ENCODE peak calls at places on chromosomes 1 and 21, in six cellular contexts. One of them, this sample, is unnamed.

GRCh38 chr1:199612976-199613774 is 414.3 kb upstream of the NR5A2 start:
- DNase-seq in H54: peak
- DNase-seq in spleen: no peak
- DNase-seq in endothelial cell of umbilical vein: no peak
- DNase-seq in stomach: no peak
- DNase-seq in adrenal gland: no peak
- DNase-seq in this sample: no peak

GRCh38 chr1:214808845-214809460 is 206.0 kb downstream of the CENPF start:
- DNase-seq in spleen: no peak
- DNase-seq in endothelial cell of umbilical vein: peak
- DNase-seq in stomach: no peak
- DNase-seq in adrenal gland: no peak
- DNase-seq in H54: no peak
- DNase-seq in this sample: peak

GRCh38 chr1:1440941-1441888 is 5.7 kb downstream of the VWA1 start:
- DNase-seq in H54: no peak
- DNase-seq in stomach: peak
- DNase-seq in spleen: peak
- DNase-seq in adrenal gland: no peak
- DNase-seq in endothelial cell of umbilical vein: peak
- DNase-seq in this sample: peak

GRCh38 chr1:219433471-219434131 is 179.3 kb downstream of the ZC3H11B start:
- DNase-seq in spleen: no peak
- DNase-seq in H54: no peak
- DNase-seq in adrenal gland: no peak
- DNase-seq in stomach: no peak
- DNase-seq in endothelial cell of umbilical vein: no peak
- DNase-seq in this sample: no peak

GRCh38 chr1:89673251-89673650 is 40.3 kb downstream of the LRRC8C start:
- DNase-seq in spleen: no peak
- DNase-seq in stomach: no peak
- DNase-seq in endothelial cell of umbilical vein: no peak
- DNase-seq in adrenal gland: no peak
- DNase-seq in H54: no peak
- DNase-seq in this sample: no peak

GRCh38 chr1:15501208-15502032 is 22.6 kb downstream of the CASP9 start:
- DNase-seq in H54: peak
- DNase-seq in spleen: peak
- DNase-seq in stomach: peak
- DNase-seq in endothelial cell of umbilical vein: peak
- DNase-seq in adrenal gland: peak
- DNase-seq in this sample: peak

GRCh38 chr1:151156515-151156819 is at the start of gene TNFAIP8L2:
- DNase-seq in spleen: peak
- DNase-seq in stomach: peak
- DNase-seq in endothelial cell of umbilical vein: no peak
- DNase-seq in H54: no peak
- DNase-seq in adrenal gland: peak
- DNase-seq in this sample: peak

GRCh38 chr1:44672254-44672955 is 1.9 kb downstream of the TMEM53 start:
- DNase-seq in stomach: no peak
- DNase-seq in adrenal gland: peak
- DNase-seq in H54: peak
- DNase-seq in endothelial cell of umbilical vein: peak
- DNase-seq in spleen: peak
- DNase-seq in this sample: no peak

GRCh38 chr1:41221995-41222991 is 19.8 kb downstream of the SCMH1 start:
- DNase-seq in H54: no peak
- DNase-seq in endothelial cell of umbilical vein: peak
- DNase-seq in adrenal gland: no peak
- DNase-seq in stomach: no peak
- DNase-seq in spleen: no peak
- DNase-seq in this sample: peak

GRCh38 chr1:54314691-54315455 is 91.3 kb downstream of the SSBP3 start:
- DNase-seq in adrenal gland: no peak
- DNase-seq in H54: no peak
- DNase-seq in endothelial cell of umbilical vein: no peak
- DNase-seq in stomach: peak
- DNase-seq in spleen: no peak
- DNase-seq in this sample: no peak

GRCh38 chr1:204409111-204409510 is 2.5 kb downstream of the PPP1R15B start:
- DNase-seq in adrenal gland: no peak
- DNase-seq in stomach: no peak
- DNase-seq in endothelial cell of umbilical vein: no peak
- DNase-seq in H54: no peak
- DNase-seq in spleen: no peak
- DNase-seq in this sample: peak

GRCh38 chr1:72485786-72486185 is 203.4 kb upstream of the NEGR1 start:
- DNase-seq in stomach: no peak
- DNase-seq in adrenal gland: no peak
- DNase-seq in endothelial cell of umbilical vein: peak
- DNase-seq in spleen: no peak
- DNase-seq in H54: no peak
- DNase-seq in this sample: no peak

GRCh38 chr1:197481101-197481500 is 213.0 kb downstream of the CRB1 start:
- DNase-seq in endothelial cell of umbilical vein: no peak
- DNase-seq in spleen: no peak
- DNase-seq in H54: no peak
- DNase-seq in stomach: no peak
- DNase-seq in adrenal gland: no peak
- DNase-seq in this sample: no peak

GRCh38 chr1:202616355-202616910 is 93.8 kb downstream of the SYT2 start:
- DNase-seq in spleen: peak
- DNase-seq in adrenal gland: no peak
- DNase-seq in H54: no peak
- DNase-seq in stomach: no peak
- DNase-seq in endothelial cell of umbilical vein: no peak
- DNase-seq in this sample: no peak

GRCh38 chr1:155044812-155045690 is 6.1 kb upstream of the ADAM15 start:
- DNase-seq in spleen: peak
- DNase-seq in H54: peak
- DNase-seq in adrenal gland: peak
- DNase-seq in endothelial cell of umbilical vein: peak
- DNase-seq in stomach: peak
- DNase-seq in this sample: peak

GRCh38 chr1:163673756-163674155 is 352.0 kb downstream of the NUF2 start:
- DNase-seq in spleen: no peak
- DNase-seq in H54: no peak
- DNase-seq in endothelial cell of umbilical vein: no peak
- DNase-seq in adrenal gland: peak
- DNase-seq in stomach: no peak
- DNase-seq in this sample: no peak

GRCh38 chr1:162069334-162070093 is at the start of gene NOS1AP:
- DNase-seq in spleen: peak
- DNase-seq in H54: peak
- DNase-seq in adrenal gland: peak
- DNase-seq in stomach: peak
- DNase-seq in endothelial cell of umbilical vein: peak
- DNase-seq in this sample: peak

GRCh38 chr1:206117151-206117948 is at the start of gene AVPR1B:
- DNase-seq in endothelial cell of umbilical vein: peak
- DNase-seq in stomach: peak
- DNase-seq in adrenal gland: no peak
- DNase-seq in spleen: peak
- DNase-seq in H54: no peak
- DNase-seq in this sample: peak

GRCh38 chr1:58818075-58818474 is 34.2 kb upstream of the JUN start:
- DNase-seq in adrenal gland: no peak
- DNase-seq in H54: peak
- DNase-seq in spleen: no peak
- DNase-seq in stomach: no peak
- DNase-seq in endothelial cell of umbilical vein: peak
- DNase-seq in this sample: no peak

GRCh38 chr1:8464987-8465386 is 147.1 kb downstream of the SLC45A1 start:
- DNase-seq in stomach: no peak
- DNase-seq in H54: no peak
- DNase-seq in spleen: no peak
- DNase-seq in endothelial cell of umbilical vein: no peak
- DNase-seq in adrenal gland: no peak
- DNase-seq in this sample: peak

GRCh38 chr1:41516168-41516961 is 31.9 kb upstream of the EDN2 start:
- DNase-seq in H54: peak
- DNase-seq in endothelial cell of umbilical vein: peak
- DNase-seq in stomach: peak
- DNase-seq in adrenal gland: peak
- DNase-seq in spleen: peak
- DNase-seq in this sample: peak

GRCh38 chr21:16420086-16420724 is 690.4 kb downstream of the USP25 start:
- DNase-seq in endothelial cell of umbilical vein: peak
- DNase-seq in stomach: peak
- DNase-seq in H54: no peak
- DNase-seq in adrenal gland: peak
- DNase-seq in spleen: no peak
- DNase-seq in this sample: no peak

GRCh38 chr21:16418663-16419062 is 688.9 kb downstream of the USP25 start:
- DNase-seq in endothelial cell of umbilical vein: no peak
- DNase-seq in stomach: no peak
- DNase-seq in adrenal gland: no peak
- DNase-seq in spleen: no peak
- DNase-seq in H54: no peak
- DNase-seq in this sample: no peak

GRCh38 chr21:16418211-16418610 is 688.4 kb downstream of the USP25 start:
- DNase-seq in adrenal gland: no peak
- DNase-seq in H54: no peak
- DNase-seq in endothelial cell of umbilical vein: peak
- DNase-seq in spleen: no peak
- DNase-seq in stomach: no peak
- DNase-seq in this sample: no peak

GRCh38 chr21:16422702-16423101 is 692.9 kb downstream of the USP25 start:
- DNase-seq in stomach: no peak
- DNase-seq in H54: no peak
- DNase-seq in spleen: no peak
- DNase-seq in adrenal gland: no peak
- DNase-seq in endothelial cell of umbilical vein: peak
- DNase-seq in this sample: no peak

DNA sequence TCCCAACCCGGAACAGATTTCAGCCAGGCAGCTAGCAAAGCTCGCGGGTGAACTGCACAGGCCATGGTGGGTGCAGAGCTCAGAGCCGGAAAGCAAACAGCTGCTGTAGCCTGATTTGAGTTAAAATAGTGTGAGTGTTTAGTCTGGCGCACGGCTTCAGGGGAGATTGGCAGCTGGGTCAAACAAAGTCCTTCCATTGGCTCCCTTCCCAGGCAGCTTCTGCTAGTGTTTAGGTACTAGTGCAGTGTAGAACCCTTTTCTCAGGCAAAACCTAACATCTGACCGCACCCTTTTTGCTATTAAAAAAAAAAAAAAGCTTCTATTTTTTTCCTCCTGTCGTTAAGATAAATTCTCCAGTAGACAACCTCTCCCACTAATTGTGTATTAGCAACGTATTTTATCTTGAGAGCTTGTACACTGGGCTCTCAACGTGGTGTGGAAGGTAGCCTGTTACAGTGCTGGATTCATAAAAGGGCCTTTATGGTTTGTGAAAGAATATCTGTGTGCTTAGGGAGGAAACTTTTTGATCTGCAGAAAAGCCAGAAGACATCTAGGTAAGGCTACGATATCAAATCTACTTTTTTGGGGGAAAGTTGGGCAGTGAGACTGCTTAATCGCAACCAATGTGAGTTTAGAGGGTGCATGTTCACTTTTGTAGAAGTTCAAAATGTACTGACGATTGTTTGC is 689.5 kb downstream of the USP25 start:
- DNase-seq in adrenal gland: peak
- DNase-seq in stomach: peak
- DNase-seq in endothelial cell of umbilical vein: peak
- DNase-seq in H54: no peak
- DNase-seq in spleen: no peak
- DNase-seq in this sample: no peak
- TF ChIP-seq POLR2A in adrenal gland: peak
- TF ChIP-seq POLR2A in stomach: no peak
- TF ChIP-seq POLR2A in endothelial cell of umbilical vein: peak
- TF ChIP-seq POLR2A in H54: no peak
- TF ChIP-seq POLR2A in spleen: no peak
- TF ChIP-seq POLR2A in this sample: no peak

DNA sequence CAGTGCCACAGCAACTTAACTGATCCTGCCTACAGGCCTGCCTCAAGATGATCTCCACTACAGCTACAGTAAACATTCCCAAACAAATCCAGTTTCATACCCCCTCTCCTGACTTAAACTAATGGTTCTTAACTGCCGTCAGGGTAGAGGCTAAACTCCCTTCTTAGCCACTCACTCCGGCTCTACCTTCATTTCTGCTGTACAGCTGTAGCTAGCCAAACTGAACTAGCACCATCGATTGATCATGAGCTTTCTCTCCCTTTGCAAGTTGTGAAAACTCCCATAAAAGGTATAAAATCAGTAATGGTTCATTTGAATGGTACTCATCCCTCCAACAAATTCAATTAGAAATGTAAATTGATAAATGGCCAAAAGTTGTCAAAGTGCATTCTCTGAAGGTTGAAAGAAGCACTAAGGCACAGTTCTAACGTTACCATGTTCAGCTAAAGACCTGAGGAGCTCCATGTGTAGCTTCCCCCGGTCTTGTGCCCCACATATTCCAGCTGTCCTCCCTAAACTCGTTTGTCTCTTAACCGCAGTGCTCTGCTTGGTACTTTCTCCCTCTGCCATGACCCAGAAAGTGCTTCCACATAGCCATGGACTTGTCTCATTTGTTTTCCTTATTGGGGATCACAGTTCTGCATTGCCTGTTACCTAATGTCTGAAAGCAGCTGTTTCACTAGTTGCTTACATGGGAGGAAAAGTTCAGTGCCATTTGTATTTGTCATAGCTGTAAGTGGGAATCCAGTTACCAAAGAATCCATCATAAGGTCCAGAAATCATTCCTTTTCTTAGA is 49.8 kb downstream of the DHX9 start:
- DNase-seq in endothelial cell of umbilical vein: no peak
- DNase-seq in H54: no peak
- DNase-seq in spleen: no peak
- DNase-seq in stomach: no peak
- DNase-seq in adrenal gland: no peak
- DNase-seq in this sample: no peak
- TF ChIP-seq POLR2A in endothelial cell of umbilical vein: no peak
- TF ChIP-seq POLR2A in H54: no peak
- TF ChIP-seq POLR2A in spleen: no peak
- TF ChIP-seq POLR2A in stomach: no peak
- TF ChIP-seq POLR2A in adrenal gland: no peak
- TF ChIP-seq POLR2A in this sample: no peak

DNA sequence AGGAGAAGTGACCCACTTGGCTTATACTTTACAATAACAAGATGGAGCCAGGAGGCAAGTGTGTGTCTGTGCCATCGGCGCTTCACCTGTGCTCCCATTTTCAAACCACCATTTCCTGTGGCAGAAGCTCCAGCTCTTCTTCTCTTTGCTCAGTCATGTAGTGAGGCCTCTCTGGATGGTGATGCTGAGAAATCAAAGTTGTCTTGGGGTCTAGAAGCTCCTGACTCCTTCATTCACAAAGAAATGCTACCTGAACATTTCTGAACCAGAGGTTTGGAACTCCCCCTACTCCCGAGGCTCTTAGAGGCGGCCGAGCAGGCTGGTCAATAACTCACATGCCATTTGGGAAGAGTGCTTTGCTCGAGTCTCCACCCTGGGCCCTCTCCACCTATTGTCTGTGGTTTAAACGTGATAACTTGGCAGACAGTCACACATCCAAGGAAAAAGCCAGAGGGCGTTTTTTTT is 18.0 kb downstream of the SLAMF1 start:
- DNase-seq in spleen: no peak
- DNase-seq in endothelial cell of umbilical vein: no peak
- DNase-seq in H54: no peak
- DNase-seq in adrenal gland: no peak
- DNase-seq in stomach: no peak
- DNase-seq in this sample: no peak
- TF ChIP-seq POLR2A in spleen: no peak
- TF ChIP-seq POLR2A in endothelial cell of umbilical vein: no peak
- TF ChIP-seq POLR2A in H54: no peak
- TF ChIP-seq POLR2A in adrenal gland: no peak
- TF ChIP-seq POLR2A in stomach: no peak
- TF ChIP-seq POLR2A in this sample: no peak

GRCh38 chr21:28790335-28790734 is 202.3 kb downstream of the LTN1 start:
- DNase-seq in endothelial cell of umbilical vein: no peak
- DNase-seq in adrenal gland: no peak
- DNase-seq in spleen: no peak
- DNase-seq in stomach: no peak
- DNase-seq in H54: no peak
- DNase-seq in this sample: no peak
- TF ChIP-seq POLR2A in endothelial cell of umbilical vein: no peak
- TF ChIP-seq POLR2A in adrenal gland: no peak
- TF ChIP-seq POLR2A in spleen: no peak
- TF ChIP-seq POLR2A in stomach: no peak
- TF ChIP-seq POLR2A in H54: no peak
- TF ChIP-seq POLR2A in this sample: no peak

This sample was measured in erythroblast.